ENCODE peak calls at places on chromosome 21, in seven cellular contexts. I is psoas muscle; P is body of pancreas; Z is tibial artery; T is Peyer's patch; Q is left ventricle myocardium inferior; J is CD8-positive, alpha-beta T cell. V is an unnamed sample. For H3K27me3, the result is how much of the 10 kb centered on the place peaks cover.

GRCh38 chr21:36491191-36491916 is 11.4 kb upstream of the CLDN14 start:
- DNase-seq in I (no peak), P (no peak), Z (no peak), T (no peak), Q (no peak), J (no peak), V (peak)

GRCh38 chr21:43269461-43269860 is 100.7 kb downstream of the CRYAA start:
- DNase-seq in I (peak), P (no peak), Z (no peak), T (peak), Q (peak), J (peak), V (no peak)

GRCh38 chr21:15730484-15731242 is 881 bp downstream of the USP25 start:
- DNase-seq in I (peak), P (no peak), Z (peak), T (peak), Q (no peak), J (no peak), V (peak)

GRCh38 chr21:42737969-42738590 is 84.7 kb downstream of the PDE9A start:
- DNase-seq in I (peak), P (no peak), Z (no peak), T (peak), Q (peak), J (no peak), V (peak)

GRCh38 chr21:15192243-15192642 is 127.4 kb upstream of the NRIP1 start:
- DNase-seq in I (no peak), P (no peak), Z (no peak), T (no peak), Q (no peak), J (no peak), V (no peak)

GRCh38 chr21:44993321-44994015 is 53.6 kb downstream of the SLX9 start:
- DNase-seq in I (peak), P (no peak), Z (no peak), T (no peak), Q (no peak), J (no peak), V (no peak)

GRCh38 chr21:44927587-44928461 is 7.1 kb upstream of the ITGB2 start:
- DNase-seq in I (peak), P (no peak), Z (no peak), T (peak), Q (peak), J (peak), V (peak)

GRCh38 chr21:36769051-36769867 is 70.3 kb downstream of the SIM2 start:
- DNase-seq in I (no peak), P (no peak), Z (no peak), T (no peak), Q (no peak), J (no peak), V (no peak)

GRCh38 chr21:17446737-17447136 is 66.1 kb upstream of the CXADR start:
- DNase-seq in I (no peak), P (no peak), Z (no peak), T (no peak), Q (no peak), J (no peak), V (no peak)

GRCh38 chr21:36249576-36250422 is 70.2 kb upstream of the MORC3 start:
- DNase-seq in I (no peak), P (no peak), Z (no peak), T (no peak), Q (no peak), J (no peak), V (no peak)

GRCh38 chr21:43659136-43660000 is at the start of the genes HSF2BP and RRP1B:
- DNase-seq in I (peak), P (peak), Z (peak), T (peak), Q (peak), J (peak), V (peak)

GRCh38 chr21:34143783-34144182 is 70.4 kb downstream of the MRPS6 start:
- DNase-seq in I (no peak), P (no peak), Z (no peak), T (no peak), Q (no peak), J (no peak), V (no peak)
- H3K27me3 ChIP-seq in I (under half), P (under half), Z (under half), T (under half), Q (under half), J (under half), V (under half)

DNA sequence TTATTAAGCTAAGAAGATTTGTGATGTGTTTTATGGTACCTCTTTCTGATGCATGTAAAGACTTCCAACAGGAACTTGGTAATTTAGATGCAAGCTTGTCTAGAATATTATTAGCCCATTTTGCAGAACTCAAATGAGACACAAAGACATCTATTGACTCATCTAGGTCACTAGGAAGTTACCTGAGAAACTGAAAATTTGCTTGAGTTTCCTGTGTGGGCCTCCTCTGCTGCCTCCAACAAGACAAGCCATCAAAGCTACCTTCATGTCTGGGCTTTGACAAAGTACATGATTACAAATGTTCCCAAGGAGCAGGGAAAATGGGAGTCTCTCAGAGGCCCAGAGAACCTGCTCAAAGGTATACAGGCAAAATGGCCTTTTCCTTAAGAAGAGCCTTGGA is 5.6 kb downstream of the RUNX1 start:
- DNase-seq in I (no peak), P (no peak), Z (no peak), T (no peak), Q (no peak), J (no peak), V (no peak)
- H3K27me3 ChIP-seq in I (under half), P (under half), Z (under half), T (under half), Q (half or more), J (under half), V (under half)

DNA sequence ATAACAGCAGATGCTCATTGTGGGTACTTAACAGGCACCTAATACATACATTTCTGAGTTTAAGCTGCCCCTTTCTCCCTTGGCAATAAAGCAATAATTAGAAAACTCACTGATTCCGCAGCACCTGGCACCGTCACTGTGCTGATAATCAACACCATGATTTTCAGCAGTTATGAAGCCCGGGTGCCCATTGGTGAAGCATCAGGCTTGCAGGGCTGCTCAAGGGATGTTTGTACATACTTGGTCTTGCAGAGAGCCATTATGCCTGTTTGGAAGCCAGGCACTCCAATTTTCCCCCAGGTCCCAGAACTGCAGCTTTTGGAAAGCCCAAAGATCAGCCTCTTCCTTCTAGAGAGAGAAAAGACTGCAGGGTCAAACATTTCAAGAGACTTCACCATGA is 44.3 kb downstream of the OLIG1 start:
- DNase-seq in I (no peak), P (no peak), Z (no peak), T (no peak), Q (no peak), J (no peak), V (no peak)
- H3K27me3 ChIP-seq in I (under half), P (under half), Z (under half), T (under half), Q (half or more), J (under half), V (under half)

GRCh38 chr21:45997205-45997494 is 15.6 kb downstream of the COL6A1 start:
- DNase-seq in I (no peak), P (no peak), Z (no peak), T (no peak), Q (no peak), J (no peak), V (no peak)

GRCh38 chr21:45998276-45998701 is 16.7 kb downstream of the COL6A1 start:
- DNase-seq in I (peak), P (peak), Z (peak), T (peak), Q (peak), J (no peak), V (no peak)

GRCh38 chr21:45998871-45999580 is 17.5 kb downstream of the COL6A1 start:
- DNase-seq in I (peak), P (peak), Z (peak), T (peak), Q (peak), J (no peak), V (no peak)

GRCh38 chr21:45996311-45997204 is 15.0 kb downstream of the COL6A1 start:
- DNase-seq in I (peak), P (peak), Z (peak), T (peak), Q (peak), J (no peak), V (peak)

DNA sequence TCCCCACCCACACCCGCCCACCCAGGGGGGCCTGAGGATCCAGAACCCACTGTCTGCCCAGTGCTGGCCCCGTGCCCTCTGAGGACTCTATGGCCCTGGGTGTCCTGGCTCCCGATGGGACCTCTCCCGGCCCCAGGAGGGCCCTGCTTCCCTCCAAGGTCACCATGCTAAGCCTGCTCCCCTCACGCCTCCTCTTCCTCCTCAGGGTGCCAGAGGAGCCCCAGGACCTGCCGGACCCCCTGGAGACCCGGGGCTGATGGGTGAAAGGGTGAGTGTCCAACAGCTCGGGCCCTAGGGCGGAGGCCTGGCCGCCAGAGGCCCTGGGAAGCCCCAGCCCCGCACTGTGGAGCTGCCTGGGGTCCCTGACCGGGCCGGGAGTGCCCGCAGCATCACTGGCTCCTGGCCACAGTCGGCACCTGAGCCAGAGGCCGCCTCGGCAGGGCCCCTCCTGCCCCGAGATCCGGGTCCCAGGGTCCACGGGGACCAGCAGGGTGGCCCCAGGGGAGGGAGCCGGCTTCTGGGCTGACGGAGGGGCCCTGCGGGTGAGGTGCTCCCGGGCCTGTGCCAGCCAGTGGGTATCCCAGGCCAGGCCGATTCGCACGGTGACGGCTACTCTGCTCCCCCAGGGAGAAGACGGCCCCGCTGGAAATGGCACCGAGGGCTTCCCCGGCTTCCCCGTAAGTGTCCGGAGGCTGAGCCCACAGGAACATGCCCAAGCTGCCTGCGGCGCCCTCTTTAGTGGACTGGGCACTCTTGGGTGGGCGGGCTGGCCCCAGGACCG is 16.1 kb downstream of the COL6A1 start:
- DNase-seq in I (peak), P (peak), Z (peak), T (peak), Q (peak), J (no peak), V (peak)
- H3K27me3 ChIP-seq in I (under half), P (under half), Z (under half), T (under half), Q (under half), J (under half), V (under half)

GRCh38 chr21:46345861-46346260 is 21.9 kb downstream of the PCNT start:
- DNase-seq in I (no peak), P (no peak), Z (no peak), T (no peak), Q (no peak), J (no peak), V (no peak)
- H3K27me3 ChIP-seq in I (under half), P (under half), Z (under half), T (under half), Q (under half), J (under half), V (under half)

DNA sequence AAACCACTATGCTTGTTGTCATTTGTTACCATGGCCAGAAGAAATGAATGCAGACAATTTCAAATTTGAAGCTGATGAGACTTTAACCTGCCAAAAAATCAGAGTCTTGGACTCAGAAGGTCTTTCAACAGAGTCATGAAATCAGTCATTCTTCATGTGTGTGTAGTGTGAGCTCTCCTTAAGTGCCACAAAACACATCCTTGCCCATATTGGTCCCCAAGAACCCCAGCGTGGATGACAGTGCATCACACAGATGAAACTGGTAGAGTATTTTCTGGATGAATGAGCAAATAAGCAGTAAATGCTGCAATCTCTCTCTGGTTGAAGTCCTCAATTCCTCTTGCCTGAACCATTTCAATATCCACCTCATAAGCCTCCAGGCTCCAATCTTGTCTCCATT is 28.7 kb upstream of the ETS2 start:
- DNase-seq in I (no peak), P (no peak), Z (no peak), T (no peak), Q (no peak), J (no peak), V (no peak)
- H3K27me3 ChIP-seq in I (under half), P (under half), Z (under half), T (under half), Q (under half), J (under half), V (under half)

V was measured in colonic mucosa.